ENCODE peak calls at places on chromosomes 4 and X, in six cellular contexts. Y is hepatocyte, F is left lung, E is GM23338, A is neuronal stem cell, H is pancreas. G is an unnamed sample. For H3K4me1, the result is how much of the 10 kb centered on the place peaks cover.

GRCh38 chr4:88027611-88028608 is 20.5 kb downstream of the PKD2 start:
- DNase-seq in Y (peak), F (no peak), E (no peak), A (no peak), H (no peak), G (no peak)

GRCh38 chr4:61254406-61254805 is 54.3 kb downstream of the ADGRL3 start:
- DNase-seq in Y (no peak), F (no peak), E (no peak), A (no peak), H (no peak), G (no peak)

GRCh38 chr4:19224820-19225219 is 1026.9 kb upstream of the SLIT2 start:
- DNase-seq in Y (peak), F (no peak), E (peak), A (no peak), H (no peak), G (no peak)

GRCh38 chr4:150305995-150306394 is 227.8 kb downstream of the DCLK2 start:
- DNase-seq in Y (no peak), F (no peak), E (no peak), A (no peak), H (no peak), G (no peak)

GRCh38 chr4:41212221-41213203 is 1.8 kb downstream of the APBB2 start:
- DNase-seq in Y (peak), F (peak), E (peak), A (no peak), H (no peak), G (no peak)

GRCh38 chr4:1502976-1503375 is 96.7 kb upstream of the NKX1-1 start:
- DNase-seq in Y (no peak), F (peak), E (no peak), A (no peak), H (no peak), G (no peak)

GRCh38 chr4:87718221-87718620 is 68.1 kb downstream of the DMP1 start:
- DNase-seq in Y (no peak), F (no peak), E (no peak), A (no peak), H (no peak), G (no peak)

GRCh38 chr4:89419121-89419695 is 111.6 kb upstream of the GPRIN3 start:
- DNase-seq in Y (no peak), F (no peak), E (peak), A (no peak), H (no peak), G (no peak)

GRCh38 chrX:152635941-152636340 is 1.8 kb upstream of the GABRQ start:
- DNase-seq in Y (peak), F (no peak), E (peak), A (peak), H (no peak), G (peak)

GRCh38 chrX:130197464-130197863 is 25.7 kb downstream of the RAB33A start:
- DNase-seq in Y (no peak), F (no peak), E (no peak), A (no peak), H (no peak), G (no peak)

GRCh38 chrX:33324099-33324498 is 112.8 kb upstream of the DMD start:
- DNase-seq in Y (no peak), F (no peak), E (peak), A (no peak), H (no peak), G (no peak)
- H3K27ac ChIP-seq in Y (no peak), F (no peak), E (no peak), A (no peak), H (no peak), G (no peak)

GRCh38 chrX:53282313-53282712 is 929 bp upstream of the IQSEC2 start:
- DNase-seq in Y (no peak), F (no peak), E (no peak), A (no peak), H (no peak), G (no peak)
- H3K4me1 ChIP-seq in Y (under half), F (under half), E (under half), A (under half), H (under half), G (under half)

DNA sequence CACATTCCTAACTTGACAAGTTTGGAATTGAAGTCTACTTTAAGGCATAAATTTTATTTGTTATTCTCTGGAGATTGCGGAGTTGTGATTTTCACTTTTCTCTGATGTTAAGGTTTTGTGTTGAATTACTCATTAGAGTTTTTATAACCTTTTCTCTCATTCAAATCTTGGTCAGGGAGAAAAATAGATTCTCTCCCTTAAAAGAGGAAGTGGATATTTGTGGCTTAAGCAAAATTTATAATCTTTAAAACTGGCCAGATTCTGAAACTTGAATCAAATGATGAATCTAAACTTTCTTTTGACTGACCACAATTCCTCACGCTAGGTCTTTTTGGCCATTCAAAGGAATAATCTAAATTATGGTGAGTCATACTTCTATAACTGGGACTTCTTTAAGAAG is 361.4 kb downstream of the TEX13C start:
- DNase-seq in Y (no peak), F (no peak), E (no peak), A (no peak), H (no peak), G (no peak)
- H3K4me3 ChIP-seq in Y (no peak), F (no peak), E (no peak), A (no peak), H (no peak), G (no peak)

GRCh38 chrX:44914532-44915198 is 41.7 kb downstream of the KDM6A start:
- DNase-seq in Y (no peak), F (no peak), E (no peak), A (no peak), H (no peak), G (no peak)
- H3K27ac ChIP-seq in Y (peak), F (no peak), E (no peak), A (no peak), H (no peak), G (no peak)

GRCh38 chr4:179596621-179597020 is 2154.4 kb upstream of the AGA start:
- DNase-seq in Y (no peak), F (no peak), E (no peak), A (no peak), H (no peak), G (no peak)

GRCh38 chr4:179595671-179596410 is 2153.6 kb upstream of the AGA start:
- DNase-seq in Y (no peak), F (no peak), E (no peak), A (no peak), H (no peak), G (no peak)

GRCh38 chr4:179597301-179597700 is 2155.1 kb upstream of the AGA start:
- DNase-seq in Y (no peak), F (no peak), E (no peak), A (no peak), H (no peak), G (no peak)
- H3K4me1 ChIP-seq in Y (under half), F (under half), E (under half), A (under half), H (under half), G (under half)

GRCh38 chrX:27619459-27619858 is 29.3 kb downstream of the DCAF8L2 start:
- DNase-seq in Y (peak), F (no peak), E (no peak), A (no peak), H (no peak), G (no peak)
- H3K4me3 ChIP-seq in Y (no peak), F (no peak), E (no peak), A (no peak), H (no peak), G (no peak)

GRCh38 chr4:140048419-140049022 is 105.5 kb downstream of the MAML3 start:
- DNase-seq in Y (no peak), F (no peak), E (no peak), A (no peak), H (no peak), G (no peak)

GRCh38 chr4:140046573-140046972 is 107.4 kb downstream of the MAML3 start:
- DNase-seq in Y (no peak), F (no peak), E (peak), A (no peak), H (no peak), G (no peak)

GRCh38 chr4:140046037-140046436 is 107.9 kb downstream of the MAML3 start:
- DNase-seq in Y (no peak), F (no peak), E (no peak), A (no peak), H (no peak), G (no peak)

GRCh38 chr4:140047781-140048180 is 106.2 kb downstream of the MAML3 start:
- DNase-seq in Y (no peak), F (no peak), E (peak), A (no peak), H (no peak), G (no peak)

DNA sequence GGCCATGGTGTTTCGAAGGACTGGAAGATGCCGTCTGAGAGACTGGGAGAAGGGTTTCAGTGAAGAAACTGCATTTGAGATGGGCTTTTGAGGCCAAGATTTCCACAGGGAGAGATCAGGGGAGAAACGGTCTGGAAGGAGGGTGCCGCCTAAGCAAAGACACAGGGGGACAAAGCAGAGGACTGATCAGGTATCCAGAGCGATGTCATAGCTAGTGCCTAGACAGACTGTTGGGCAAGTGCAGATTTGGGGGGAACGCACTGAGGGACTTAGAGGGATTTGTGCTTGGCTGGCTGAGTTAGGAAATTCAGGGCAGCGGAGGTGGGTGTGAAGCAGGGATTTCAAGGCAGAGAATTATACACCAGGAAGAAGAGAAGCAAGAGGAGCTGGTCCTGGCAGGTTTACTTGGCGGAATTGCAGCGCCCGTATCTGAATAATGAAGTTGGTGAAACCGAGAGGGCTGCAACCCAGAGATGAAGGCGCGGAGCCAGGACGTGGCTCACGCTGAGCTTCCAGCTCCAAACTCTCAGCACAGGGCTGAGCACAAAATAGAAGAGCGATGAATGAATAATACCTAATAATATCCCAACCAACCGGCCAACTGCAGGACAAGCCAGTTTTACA is 106.9 kb downstream of the MAML3 start:
- DNase-seq in Y (no peak), F (no peak), E (peak), A (no peak), H (no peak), G (no peak)
- H3K27ac ChIP-seq in Y (peak), F (no peak), E (peak), A (peak), H (no peak), G (no peak)

DNA sequence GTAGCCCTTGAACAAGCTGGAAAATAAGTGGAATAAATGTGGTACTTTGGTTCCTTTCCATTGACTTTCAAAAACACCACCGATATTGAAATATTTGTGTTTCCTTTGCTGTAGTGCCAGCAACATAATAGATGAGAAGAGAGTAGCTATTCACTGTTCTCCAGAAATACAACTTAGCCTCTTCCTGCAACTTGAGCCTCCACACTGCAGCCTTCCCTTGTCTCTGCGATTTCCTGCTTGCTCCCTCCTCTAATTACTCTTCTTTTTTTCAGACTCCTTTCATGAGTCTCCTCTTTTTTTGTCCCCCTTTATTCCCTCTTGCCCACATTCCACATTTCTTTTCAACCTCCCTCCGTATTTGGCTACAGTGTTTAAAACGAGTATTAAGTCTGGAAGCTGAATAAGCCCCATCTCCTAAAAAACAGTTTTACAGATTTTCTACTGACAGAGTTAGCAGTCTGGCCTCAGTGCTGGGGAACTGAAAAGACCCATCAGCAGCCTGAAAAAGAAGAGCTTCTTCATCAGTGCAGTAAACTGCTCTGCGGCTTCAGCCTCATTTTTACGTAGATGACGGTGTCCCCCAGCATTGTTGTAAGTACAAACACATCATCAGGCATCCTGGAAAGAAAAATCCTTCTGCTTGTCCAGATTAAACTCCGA is 141.4 kb downstream of the TENM3 start:
- DNase-seq in Y (no peak), F (no peak), E (peak), A (peak), H (no peak), G (no peak)
- H3K4me1 ChIP-seq in Y (under half), F (under half), E (under half), A (under half), H (under half), G (under half)